ENCODE peak calls at places on chromosome 22, in five cellular contexts. F is epithelial cell of esophagus, H is OCI-LY7, V is lung, G is colonic mucosa. O is an unnamed sample.

GRCh38 chr22:49660321-49660720 is 167.4 kb downstream of the BRD1 start:
- DNase-seq in F (no peak), H (no peak), V (no peak), G (no peak), O (no peak)

GRCh38 chr22:35889071-35889470 is 139.6 kb downstream of the RBFOX2 start:
- DNase-seq in F (no peak), H (no peak), V (no peak), G (no peak), O (no peak)

GRCh38 chr22:24583221-24583971 is 9.5 kb downstream of the LRRC75B start:
- DNase-seq in F (peak), H (no peak), V (no peak), G (no peak), O (no peak)

GRCh38 chr22:17140022-17140421 is 18.9 kb upstream of the TMEM121B start:
- DNase-seq in F (no peak), H (no peak), V (no peak), G (no peak), O (no peak)

GRCh38 chr22:31790240-31790639 is 36.4 kb downstream of the DEPDC5 start:
- DNase-seq in F (no peak), H (peak), V (no peak), G (no peak), O (no peak)

GRCh38 chr22:47197735-47198500 is 435.5 kb downstream of the TBC1D22A start:
- DNase-seq in F (no peak), H (no peak), V (no peak), G (no peak), O (no peak)

GRCh38 chr22:48819232-48819631 is 1008.4 kb downstream of the BRD1 start:
- DNase-seq in F (no peak), H (no peak), V (no peak), G (no peak), O (no peak)

GRCh38 chr22:48345631-48346030 is 1482.0 kb downstream of the BRD1 start:
- DNase-seq in F (no peak), H (no peak), V (no peak), G (no peak), O (no peak)

GRCh38 chr22:17949926-17950473 is 74.4 kb downstream of the MICAL3 start:
- DNase-seq in F (no peak), H (no peak), V (no peak), G (no peak), O (no peak)

GRCh38 chr22:35860837-35861236 is 143.2 kb downstream of the APOL5 start:
- DNase-seq in F (no peak), H (peak), V (no peak), G (no peak), O (no peak)

GRCh38 chr22:32281092-32281491 is 25.9 kb upstream of the SLC5A4 start:
- DNase-seq in F (peak), H (no peak), V (no peak), G (no peak), O (no peak)

GRCh38 chr22:26393929-26394328 is 35.1 kb upstream of the ASPHD2 start:
- DNase-seq in F (no peak), H (no peak), V (no peak), G (no peak), O (no peak)

GRCh38 chr22:50303848-50304527 is 3.5 kb downstream of the PLXNB2 start:
- DNase-seq in F (peak), H (peak), V (peak), G (peak), O (no peak)

GRCh38 chr22:30308518-30309230 is 18.1 kb downstream of the TBC1D10A start:
- DNase-seq in F (peak), H (peak), V (no peak), G (no peak), O (no peak)

GRCh38 chr22:35140879-35141745 is 75.2 kb downstream of the ISX start:
- DNase-seq in F (no peak), H (no peak), V (no peak), G (peak), O (no peak)

GRCh38 chr22:24826710-24827285 is 20.8 kb downstream of the SGSM1 start:
- DNase-seq in F (no peak), H (no peak), V (no peak), G (no peak), O (no peak)

GRCh38 chr22:36385491-36386350 is 2.0 kb downstream of the MYH9 start:
- DNase-seq in F (peak), H (peak), V (peak), G (peak), O (no peak)

GRCh38 chr22:27776410-27776958 is 25.1 kb downstream of the MN1 start:
- DNase-seq in F (no peak), H (no peak), V (no peak), G (no peak), O (no peak)
- H3K4me3 ChIP-seq in F (no peak), H (no peak), V (no peak), G (no peak), O (no peak)

GRCh38 chr22:45584121-45584570 is 81.5 kb downstream of the FBLN1 start:
- DNase-seq in F (no peak), H (peak), V (no peak), G (no peak), O (no peak)
- H3K4me3 ChIP-seq in F (no peak), H (no peak), V (no peak), G (no peak), O (no peak)

DNA sequence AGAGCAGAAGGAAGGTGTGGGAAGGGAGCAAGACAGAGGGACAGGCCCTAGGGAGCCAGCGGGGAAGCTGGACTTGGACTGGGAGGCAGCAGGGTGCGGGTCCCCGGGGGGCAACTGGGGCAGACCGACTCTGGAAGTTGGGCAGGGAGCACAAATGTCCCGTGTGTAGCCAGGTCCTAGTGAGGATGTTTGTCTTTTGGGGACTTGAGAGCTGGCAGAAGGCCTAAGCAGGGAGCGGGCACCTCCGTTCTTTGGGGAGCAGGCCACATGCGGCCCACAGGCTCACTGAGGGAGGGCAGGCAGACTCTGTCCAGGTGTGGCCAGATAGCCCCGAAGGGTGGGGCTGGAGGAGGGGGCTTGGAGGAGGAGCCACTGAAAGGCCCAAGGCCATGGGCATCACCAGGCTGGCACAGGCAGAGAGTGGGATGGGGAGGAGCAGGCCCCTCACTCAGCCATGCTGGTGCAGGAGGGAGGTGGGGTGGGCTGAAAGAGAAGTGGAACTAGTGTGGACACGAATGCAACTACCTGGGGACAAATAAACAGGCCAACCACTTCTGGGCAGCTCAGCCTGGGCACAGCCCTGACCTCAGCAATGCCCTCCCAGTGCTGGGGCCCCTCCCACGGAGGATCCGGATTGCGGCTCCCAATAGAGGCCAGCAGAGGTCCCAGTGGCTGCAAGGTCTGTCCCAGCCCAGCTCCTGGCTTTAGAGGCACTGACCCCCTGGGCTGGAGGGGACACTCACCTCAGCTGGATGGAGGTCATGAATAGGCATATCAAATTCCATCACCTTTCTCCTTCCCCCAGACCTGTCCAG is 1.3 kb upstream of the SCARF2 start:
- DNase-seq in F (no peak), H (no peak), V (no peak), G (no peak), O (no peak)
- H3K4me3 ChIP-seq in F (no peak), H (no peak), V (no peak), G (no peak), O (no peak)

GRCh38 chr22:23218053-23218866 is 38.0 kb downstream of the BCR start:
- DNase-seq in F (no peak), H (no peak), V (no peak), G (no peak), O (no peak)

GRCh38 chr22:23217171-23218052 is 37.1 kb downstream of the BCR start:
- DNase-seq in F (no peak), H (no peak), V (no peak), G (no peak), O (no peak)

GRCh38 chr22:23219787-23220484 is 39.6 kb downstream of the BCR start:
- DNase-seq in F (peak), H (peak), V (peak), G (peak), O (no peak)

GRCh38 chr22:23219317-23219716 is 39.0 kb downstream of the BCR start:
- DNase-seq in F (no peak), H (no peak), V (no peak), G (no peak), O (no peak)

GRCh38 chr22:23218867-23219251 is 38.5 kb downstream of the BCR start:
- DNase-seq in F (no peak), H (peak), V (peak), G (peak), O (no peak)
- H3K4me3 ChIP-seq in F (no peak), H (peak), V (no peak), G (no peak), O (peak)

DNA sequence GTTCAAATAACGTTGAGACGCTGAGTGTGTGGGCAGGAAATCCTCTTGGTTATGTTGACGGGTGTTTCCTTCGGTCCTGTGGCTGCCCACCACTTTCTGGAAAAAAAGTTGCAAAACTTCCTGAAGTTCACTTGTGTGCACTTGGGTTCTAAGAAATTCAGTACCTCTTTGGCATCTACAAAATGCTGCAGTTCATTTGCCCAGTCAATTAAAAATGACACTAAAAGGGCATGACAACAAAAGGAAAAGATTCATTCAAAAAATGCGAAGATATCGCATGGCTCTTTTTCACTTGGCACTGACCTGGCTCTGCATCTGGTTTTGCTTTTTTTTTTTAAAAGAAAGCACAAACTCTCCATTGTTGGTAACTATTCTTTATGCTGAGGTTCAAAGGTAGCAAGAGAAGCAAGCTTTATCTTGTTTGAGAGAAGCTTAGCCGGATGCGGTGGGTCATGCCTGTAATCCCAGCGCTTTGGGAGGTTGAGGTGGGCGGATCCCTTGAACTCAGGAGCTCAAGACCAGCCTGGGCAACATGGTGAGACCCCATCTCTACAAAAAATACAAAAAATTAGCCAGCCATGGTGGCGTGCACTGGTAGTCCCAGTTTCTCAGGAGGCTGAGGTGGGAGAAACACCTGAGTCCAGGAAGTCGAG is 10.6 kb upstream of the XBP1 start:
- DNase-seq in F (no peak), H (no peak), V (no peak), G (no peak), O (peak)
- H3K4me3 ChIP-seq in F (no peak), H (no peak), V (no peak), G (no peak), O (peak)

GRCh38 chr22:38554281-38554680 is 15.7 kb downstream of the DMC1 start:
- DNase-seq in F (no peak), H (no peak), V (no peak), G (no peak), O (no peak)

GRCh38 chr22:38543822-38544221 is 26.2 kb downstream of the DMC1 start:
- DNase-seq in F (no peak), H (peak), V (no peak), G (no peak), O (no peak)

DNA sequence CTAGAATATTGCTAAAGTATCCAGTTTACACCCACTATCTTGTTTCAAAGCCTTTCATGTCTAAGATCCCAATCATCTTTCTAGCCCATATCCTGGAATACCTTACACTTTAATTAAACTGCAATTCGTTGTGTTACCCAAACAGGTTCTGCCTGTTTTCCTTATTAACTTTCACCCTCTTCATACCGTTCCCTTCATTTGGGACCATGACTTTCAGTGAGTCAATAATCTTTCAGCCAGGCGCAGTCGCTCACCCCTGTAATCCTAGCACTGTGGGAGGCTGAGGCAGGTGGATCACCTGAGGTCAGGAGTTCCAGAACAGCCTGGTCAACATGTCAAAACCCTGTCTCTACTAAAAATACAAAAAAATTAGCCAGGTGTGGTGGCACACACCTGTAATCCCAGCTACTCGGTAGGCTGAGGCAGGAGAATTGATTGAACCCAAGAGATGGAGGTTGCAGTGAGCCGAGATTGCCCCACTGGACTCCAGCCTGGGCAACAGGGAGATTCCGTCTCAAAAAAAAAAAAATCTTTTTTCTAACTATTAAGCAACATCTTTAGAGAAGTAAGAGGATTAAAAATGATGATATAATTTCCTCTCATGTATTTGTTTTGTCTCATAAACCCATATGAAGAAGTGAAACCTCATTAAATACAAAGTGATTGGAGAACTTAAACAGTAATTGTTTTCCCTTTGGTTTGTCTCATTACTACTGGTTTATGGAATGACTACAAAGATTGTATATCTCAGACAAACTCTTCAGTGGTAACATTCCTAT is 20.7 kb downstream of the DMC1 start:
- DNase-seq in F (peak), H (peak), V (no peak), G (no peak), O (no peak)
- H3K4me3 ChIP-seq in F (no peak), H (no peak), V (no peak), G (no peak), O (no peak)

GRCh38 chr22:42769574-42770447 is 49.1 kb upstream of the A4GALT start:
- DNase-seq in F (peak), H (peak), V (peak), G (peak), O (no peak)
- H3K4me3 ChIP-seq in F (no peak), H (peak), V (no peak), G (no peak), O (no peak)

GRCh38 chr22:19150482-19151328 is 613 bp upstream of the GSC2 start:
- DNase-seq in F (no peak), H (no peak), V (no peak), G (no peak), O (no peak)
- H3K4me3 ChIP-seq in F (no peak), H (no peak), V (no peak), G (no peak), O (no peak)